ENCODE peak calls at places on chromosomes 5 and 9, in six cellular contexts. H, X, Q, I, F and V are unnamed samples.

GRCh38 chr9:113682297-113682771 is 193.8 kb upstream of the ZNF618 start:
- DNase-seq in H (peak; percentile 90), F (peak; percentile 95), Q (peak; percentile 90), X (peak; percentile 57), I (peak; percentile 66), V (peak; percentile 81)

GRCh38 chr5:116645627-116646026 is 71.0 kb upstream of the SEMA6A start:
- DNase-seq in X (no peak), F (no peak), Q (no peak), H (no peak), I (no peak), V (no peak)

GRCh38 chr9:89967527-89967926 is 362.7 kb downstream of the GADD45G start:
- DNase-seq in I (no peak), X (no peak), H (peak; percentile 13), F (no peak), Q (no peak), V (no peak)

GRCh38 chr5:169142264-169142970 is 158.5 kb downstream of the SLIT3 start:
- DNase-seq in H (no peak), Q (no peak), I (no peak), F (no peak), X (no peak), V (no peak)

GRCh38 chr5:39759696-39760095 is 334.9 kb upstream of the DAB2 start:
- DNase-seq in Q (no peak), F (peak; percentile 21), H (no peak), X (no peak), I (no peak), V (no peak)

GRCh38 chr5:169880012-169880673 is 100.2 kb downstream of the INSYN2B start:
- DNase-seq in Q (no peak), X (no peak), I (no peak), F (no peak), H (no peak), V (no peak)

GRCh38 chr9:14326264-14326826 is 12.4 kb upstream of the NFIB start:
- DNase-seq in I (no peak), X (no peak), Q (peak; percentile 74), H (no peak), F (peak; percentile 57), V (no peak)

GRCh38 chr5:180120221-180121101 is 48.9 kb upstream of the RNF130 start:
- DNase-seq in I (no peak), F (no peak), Q (no peak), X (no peak), H (no peak), V (peak; percentile 24)

GRCh38 chr9:117732494-117732893 is 28.3 kb downstream of the TLR4 start:
- DNase-seq in I (no peak), H (no peak), X (no peak), Q (no peak), F (no peak), V (no peak)

GRCh38 chr9:27491164-27491563 is 32.9 kb upstream of the IFNK start:
- DNase-seq in F (no peak), I (no peak), H (no peak), Q (no peak), X (no peak), V (no peak)

GRCh38 chr5:131539251-131539650 is 95.8 kb downstream of the RAPGEF6 start:
- DNase-seq in X (no peak), H (no peak), Q (no peak), F (no peak), I (no peak), V (no peak)

GRCh38 chr9:34636791-34637355 is 714 bp downstream of the SIGMAR1 start:
- DNase-seq in H (no peak), X (no peak), Q (peak; percentile 22), I (no peak), F (no peak), V (no peak)

GRCh38 chr9:136268776-136269175 is 23.2 kb upstream of the QSOX2 start:
- DNase-seq in H (peak; percentile 26), Q (no peak), I (no peak), X (no peak), F (no peak), V (no peak)

GRCh38 chr5:167513383-167513782 is 778.1 kb upstream of the WWC1 start:
- DNase-seq in H (no peak), X (no peak), F (no peak), Q (no peak), I (no peak), V (no peak)

DNA sequence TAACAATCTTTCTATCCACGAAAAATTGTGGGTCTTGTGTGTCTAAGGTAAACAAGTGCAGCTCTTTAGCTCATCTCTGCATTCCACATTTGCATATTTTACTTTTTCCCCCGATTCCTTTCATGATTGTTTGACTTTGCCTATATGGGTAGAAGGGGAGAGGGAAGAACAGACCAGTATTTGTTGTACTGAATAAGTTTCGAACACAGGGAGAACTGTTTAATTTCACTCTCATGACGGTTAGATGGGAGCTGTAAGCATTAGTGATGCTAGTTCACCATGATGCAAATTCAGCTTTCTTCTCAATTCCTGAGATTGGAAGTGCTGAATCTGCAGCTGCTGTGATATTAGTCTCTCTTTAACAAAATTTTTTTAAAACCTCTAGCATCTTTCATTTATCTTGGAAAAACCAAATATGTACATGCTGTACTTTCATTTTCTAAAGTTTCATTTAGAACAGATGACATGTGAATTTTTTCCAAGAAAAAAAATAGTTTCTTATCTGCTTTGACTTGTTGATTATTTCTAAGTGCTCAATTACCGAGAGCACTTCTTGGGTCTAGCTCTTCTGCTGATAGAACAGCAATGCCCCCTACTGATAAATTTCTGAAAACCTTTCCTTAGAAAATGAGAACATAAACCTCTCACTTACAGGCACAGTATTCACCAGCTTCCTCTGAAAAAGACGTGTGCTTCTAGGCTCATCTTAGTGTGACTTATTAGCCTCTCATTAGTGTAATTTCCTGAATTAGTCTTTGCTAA is 149.5 kb downstream of the BAAT start:
- DNase-seq in H (peak; percentile 72), Q (no peak), I (no peak), F (no peak), X (peak; percentile 36), V (no peak)
- H2BK15ac ChIP-seq in H (no peak overlapping the region), Q (no peak overlapping the region), I (no peak overlapping the region), F (no peak overlapping the region), X (no peak overlapping the region), V (no peak overlapping the region)

GRCh38 chr5:84115727-84116126 is 269.0 kb downstream of the EDIL3 start:
- DNase-seq in F (no peak), I (no peak), Q (peak; percentile 30), X (no peak), H (no peak), V (no peak)

GRCh38 chr5:84119252-84119651 is 265.4 kb downstream of the EDIL3 start:
- DNase-seq in X (no peak), H (no peak), F (no peak), Q (no peak), I (no peak), V (no peak)

GRCh38 chr5:84113246-84114118 is 271.2 kb downstream of the EDIL3 start:
- DNase-seq in X (peak; percentile 37), H (peak; percentile 78), I (peak; percentile 51), Q (peak; percentile 22), F (peak; percentile 10), V (peak; percentile 55)

DNA sequence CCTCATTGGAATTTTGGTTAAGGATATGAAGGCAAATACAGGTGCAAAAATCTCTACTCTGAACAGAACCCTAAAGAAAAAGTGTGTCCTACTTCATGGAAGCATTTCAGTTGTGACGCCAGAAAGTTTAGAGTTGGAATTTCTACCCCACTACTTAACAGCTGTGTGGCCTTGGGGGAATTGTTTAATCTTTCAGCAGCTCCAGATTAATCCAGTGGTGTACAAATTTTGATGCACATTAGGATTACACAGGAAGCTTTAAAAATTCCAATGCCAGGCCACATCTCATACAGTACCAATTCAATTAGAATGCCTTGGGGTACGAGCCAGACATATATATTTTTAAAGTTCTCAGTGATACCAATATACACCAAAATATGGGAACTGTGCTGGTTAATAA is 266.1 kb downstream of the EDIL3 start:
- DNase-seq in Q (no peak), F (no peak), I (no peak), X (no peak), H (no peak), V (no peak)
- H4K8ac ChIP-seq in Q (no peak overlapping the region), F (no peak overlapping the region), I (no peak overlapping the region), X (no peak overlapping the region), H (no peak overlapping the region), V (no peak overlapping the region)

GRCh38 chr5:64766934-64767333 is 1.6 kb downstream of the SREK1IP1 start:
- DNase-seq in Q (no peak), H (no peak), I (no peak), X (no peak), F (no peak), V (no peak)
- H3K23ac ChIP-seq in Q (peak overlapping the region; percentile 68), H (peak overlapping the region; percentile 0), I (no peak overlapping the region), X (no peak overlapping the region), F (no peak overlapping the region), V (no peak overlapping the region)

DNA sequence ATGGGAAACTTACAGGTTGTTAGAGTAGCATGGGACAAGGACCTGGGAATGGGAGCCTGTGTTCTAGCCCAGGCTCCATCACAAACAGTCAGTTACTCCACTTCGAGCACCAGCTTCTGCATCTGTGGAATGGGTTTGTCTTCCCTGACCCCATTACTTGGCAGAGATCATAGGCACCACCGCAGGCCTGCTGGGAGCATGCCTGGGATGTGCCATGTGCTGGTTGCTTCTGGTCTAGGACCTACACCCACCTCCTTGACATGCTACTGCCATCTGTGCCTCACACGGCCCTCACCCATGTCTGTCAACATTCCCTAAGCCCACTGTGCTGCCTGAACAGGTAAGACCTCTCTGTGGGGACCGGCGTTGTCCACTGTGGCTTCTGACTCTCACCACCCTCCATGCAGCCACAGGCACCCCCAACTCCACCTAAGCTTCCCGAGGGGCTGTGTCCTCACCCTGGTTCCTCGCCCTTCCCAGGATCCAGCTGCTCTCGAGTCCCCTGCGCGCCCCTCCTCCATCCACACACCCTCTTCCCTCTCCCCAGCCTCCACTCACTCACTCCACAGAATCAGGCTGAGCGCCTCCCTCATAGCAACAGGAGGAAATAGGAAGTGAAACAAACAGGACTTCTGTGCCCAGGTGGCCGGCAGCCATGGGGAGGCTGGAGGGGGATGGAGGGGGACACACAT is 85.9 kb upstream of the FAM120A start:
- DNase-seq in Q (no peak), F (no peak), I (peak; percentile 61), X (no peak), H (no peak), V (peak; percentile 83)
- H2BK15ac ChIP-seq in Q (no peak overlapping the region), F (no peak overlapping the region), I (no peak overlapping the region), X (no peak overlapping the region), H (no peak overlapping the region), V (no peak overlapping the region)